ENCODE peak calls at places on chromosomes 6 and 20, in seven cellular contexts. W, C, R, A, N, X and S are unnamed samples.

GRCh38 chr6:20640181-20640580 is 105.9 kb downstream of the CDKAL1 start:
- DNase-seq in N (no peak), W (no peak), C (no peak), X (no peak), R (no peak), A (no peak), S (no peak)

GRCh38 chr6:27188206-27188884 is 59.2 kb upstream of the PRSS16 start:
- DNase-seq in R (peak; percentile 80), X (no peak), C (peak; percentile 51), N (peak; percentile 73), W (peak; percentile 49), A (peak; percentile 94), S (peak; percentile 83)

GRCh38 chr6:163923658-163924411 is 509.3 kb downstream of the QKI start:
- DNase-seq in X (no peak), A (no peak), N (no peak), R (no peak), W (no peak), C (no peak), S (no peak)

GRCh38 chr20:48458003-48458377 is 369.8 kb downstream of the PREX1 start:
- DNase-seq in R (no peak), X (peak; percentile 10), W (no peak), C (no peak), N (no peak), A (peak; percentile 25), S (no peak)

GRCh38 chr6:31763617-31763940 is 1.1 kb downstream of the SAPCD1 start:
- DNase-seq in X (no peak), C (no peak), A (peak; percentile 88), R (no peak), N (no peak), W (no peak), S (no peak)

GRCh38 chr20:59051666-59052065 is 9.1 kb upstream of the PRELID3B start:
- DNase-seq in N (no peak), R (no peak), X (no peak), W (no peak), A (no peak), C (no peak), S (no peak)

GRCh38 chr6:1970151-1970561 is 275.2 kb downstream of the GMDS start:
- DNase-seq in X (no peak), W (no peak), N (no peak), A (no peak), C (no peak), R (no peak), S (no peak)

GRCh38 chr6:40011844-40012243 is 77.6 kb upstream of the MOCS1 start:
- DNase-seq in C (no peak), A (no peak), W (no peak), X (no peak), N (no peak), R (no peak), S (no peak)

GRCh38 chr6:48110436-48111142 is 408 bp downstream of the PTCHD4 start:
- DNase-seq in W (no peak), C (no peak), A (no peak), X (no peak), R (no peak), N (no peak), S (no peak)

GRCh38 chr6:161300823-161301222 is 27.0 kb upstream of the AGPAT4 start:
- DNase-seq in X (no peak), R (no peak), C (no peak), W (no peak), A (no peak), N (no peak), S (no peak)

GRCh38 chr6:89260832-89261231 is 43.7 kb upstream of the GABRR1 start:
- DNase-seq in W (no peak), X (no peak), A (no peak), N (no peak), R (peak; percentile 60), C (no peak), S (no peak)

GRCh38 chr6:82111114-82111513 is 136.4 kb downstream of the IBTK start:
- DNase-seq in R (no peak), X (no peak), C (no peak), N (no peak), A (no peak), W (no peak), S (no peak)

GRCh38 chr6:27025351-27025750 is 222.2 kb upstream of the PRSS16 start:
- DNase-seq in X (no peak), R (no peak), N (no peak), W (no peak), C (no peak), A (no peak), S (no peak)

GRCh38 chr6:127079681-127080080 is 38.8 kb upstream of the RSPO3 start:
- DNase-seq in W (no peak), N (no peak), C (no peak), A (no peak), X (no peak), R (no peak), S (no peak)

GRCh38 chr6:33583591-33584155 is 3.6 kb upstream of the BAK1 start:
- DNase-seq in R (no peak), X (no peak), W (no peak), N (no peak), C (no peak), A (peak; percentile 46), S (no peak)

GRCh38 chr20:59082077-59082740 is 39.6 kb upstream of the PRELID3B start:
- DNase-seq in N (no peak), W (no peak), R (no peak), C (no peak), A (no peak), X (no peak), S (no peak)

GRCh38 chr6:41896280-41896679 is 1.1 kb upstream of the USP49 start:
- DNase-seq in X (no peak), W (no peak), C (no peak), A (no peak), R (no peak), N (no peak), S (no peak)

GRCh38 chr6:37137881-37138568 is 31.9 kb upstream of the PIM1 start:
- DNase-seq in N (no peak), X (no peak), C (no peak), A (no peak), W (no peak), R (peak; percentile 81), S (no peak)
- H3K4me3 ChIP-seq in N (no peak overlapping the region), X (no peak overlapping the region), C (no peak overlapping the region), A (peak overlapping the region; percentile 35), W (no peak overlapping the region), R (no peak overlapping the region), S (no peak overlapping the region)

DNA sequence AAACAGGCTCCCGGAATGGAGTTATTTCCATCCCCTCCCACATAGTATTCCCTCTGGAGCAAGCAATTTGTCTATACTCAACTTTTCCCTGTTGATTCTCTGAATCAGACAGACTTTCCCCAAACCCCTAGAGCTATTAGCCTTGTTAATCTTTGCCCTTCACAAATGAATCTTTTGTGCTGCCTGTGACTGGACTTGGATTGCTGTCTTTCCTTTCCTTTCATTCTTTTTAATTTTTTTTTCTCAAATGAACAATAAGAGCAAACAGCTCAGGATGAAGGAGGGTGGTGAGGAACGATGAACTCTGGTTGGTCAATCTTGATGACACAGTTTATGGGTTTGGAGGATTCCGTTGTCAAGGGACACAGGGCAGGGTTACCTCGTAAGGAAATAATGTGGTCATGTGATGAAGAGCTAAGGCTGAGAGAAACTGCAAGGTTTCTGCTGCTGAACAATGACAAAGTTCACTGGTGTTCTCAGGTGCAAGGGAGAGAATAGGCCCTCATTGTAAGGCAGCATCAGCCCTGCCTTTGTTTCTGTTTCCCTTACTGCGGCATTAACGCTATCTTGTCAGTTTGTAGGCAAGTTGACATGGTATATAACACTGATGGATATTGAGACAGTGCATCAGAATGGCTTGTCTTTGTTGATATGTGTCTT is 275.0 kb upstream of the BMP2 start:
- DNase-seq in C (no peak), R (peak; percentile 78), A (no peak), X (no peak), N (peak; percentile 25), W (no peak), S (no peak)
- H3K27ac ChIP-seq in C (no peak overlapping the region), R (peak overlapping the region; percentile 81), A (no peak overlapping the region), X (no peak overlapping the region), N (no peak overlapping the region), W (no peak overlapping the region), S (no peak overlapping the region)

GRCh38 chr6:84768442-84769174 is 4.2 kb upstream of the TBX18 start:
- DNase-seq in A (peak; percentile 80), W (no peak), R (no peak), C (peak; percentile 37), N (no peak), X (no peak), S (peak; percentile 79)
- H3K27me3 ChIP-seq in A (peaks cover 100% of the 10 kb centered on the region), W (peaks cover 5% of the 10 kb centered on the region), R (peaks cover 89% of the 10 kb centered on the region), C (peaks cover 97% of the 10 kb centered on the region), N (peaks cover 79% of the 10 kb centered on the region), X (peaks cover 89% of the 10 kb centered on the region), S (no peaks in the 10 kb centered on the region)

DNA sequence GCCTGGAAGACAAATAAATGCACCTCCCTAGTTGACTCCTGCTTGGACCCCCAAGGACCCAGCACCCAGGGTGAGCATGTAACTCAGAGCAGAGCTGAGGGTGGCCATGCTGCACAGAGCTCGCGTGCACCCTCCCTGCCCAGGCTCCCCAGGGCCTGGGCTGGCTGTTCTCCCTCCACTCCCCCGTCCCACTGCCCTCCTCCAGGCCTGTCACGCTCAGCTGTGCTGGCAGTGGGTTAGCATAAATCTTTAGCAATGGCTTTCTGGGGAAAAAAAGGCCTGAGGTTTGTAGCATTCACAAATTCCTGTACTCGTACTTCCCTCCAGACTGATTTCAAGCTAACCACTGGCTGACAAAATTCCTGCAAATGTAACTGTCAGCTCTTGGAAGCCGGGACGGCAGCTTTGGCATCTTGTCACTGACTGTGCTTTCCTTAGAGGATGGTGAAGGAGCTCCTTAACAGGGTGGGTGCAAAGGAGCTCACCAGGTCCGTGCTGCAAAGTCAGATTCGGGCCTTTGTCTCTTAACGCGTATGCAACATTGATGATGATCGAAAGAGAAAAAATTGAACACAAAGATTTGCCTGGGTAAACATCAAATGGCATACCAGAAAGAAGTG is 22.2 kb upstream of the SMOC2 start:
- DNase-seq in R (no peak), X (no peak), W (no peak), C (no peak), N (no peak), A (no peak), S (no peak)
- H3K4me3 ChIP-seq in R (no peak overlapping the region), X (no peak overlapping the region), W (no peak overlapping the region), C (no peak overlapping the region), N (no peak overlapping the region), A (no peak overlapping the region), S (no peak overlapping the region)

DNA sequence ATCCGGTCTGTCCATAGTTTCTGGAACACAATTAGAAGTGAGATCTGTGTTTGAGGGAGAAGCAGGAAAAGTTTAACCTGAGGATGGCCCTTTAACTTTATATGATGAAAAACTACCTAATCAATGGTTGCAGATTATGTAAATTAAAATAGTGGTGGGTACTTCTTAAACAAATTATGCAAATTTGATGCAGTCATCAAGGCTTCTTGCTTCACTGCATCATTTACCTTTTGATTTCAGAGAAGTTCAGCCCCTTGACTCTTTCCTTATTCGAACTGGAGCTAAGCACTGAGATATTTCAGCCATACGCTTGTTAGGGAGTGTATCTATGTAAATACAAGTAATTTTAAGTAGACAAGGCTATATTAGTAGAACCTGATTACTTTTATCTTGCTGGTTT is 73.8 kb downstream of the JARID2 start:
- DNase-seq in R (no peak), X (no peak), N (no peak), W (no peak), C (no peak), A (no peak), S (no peak)
- H3K27ac ChIP-seq in R (no peak overlapping the region), X (no peak overlapping the region), N (no peak overlapping the region), W (no peak overlapping the region), C (peak overlapping the region; percentile 42), A (no peak overlapping the region), S (no peak overlapping the region)